ENCODE peak calls at places on chromosomes 6 and 20, in four cellular contexts. V is astrocyte of the spinal cord, Z is A549, P is left lung. A is an unnamed sample.

GRCh38 chr6:85574932-85575598 is 18.6 kb downstream of the SNX14 start:
- DNase-seq in V (peak; percentile 67), Z (peak; percentile 72), P (no peak), A (no peak)

GRCh38 chr6:147752686-147753418 is 244.4 kb downstream of the SAMD5 start:
- DNase-seq in V (no peak), Z (no peak), P (no peak), A (peak; percentile 44)

GRCh38 chr6:43957273-43957672 is 170.0 kb downstream of the MRPL14 start:
- DNase-seq in V (no peak), Z (no peak), P (no peak), A (no peak)

GRCh38 chr20:2657241-2657640 is 4.8 kb downstream of the NOP56 start:
- DNase-seq in V (no peak), Z (no peak), P (no peak), A (no peak)

GRCh38 chr20:13348301-13349239 is 127.5 kb downstream of the ISM1 start:
- DNase-seq in V (peak; percentile 58), Z (no peak), P (no peak), A (no peak)

GRCh38 chr6:138238368-138238767 is 20.1 kb upstream of the PBOV1 start:
- DNase-seq in V (no peak), Z (no peak), P (no peak), A (no peak)

GRCh38 chr20:21006611-21007010 is 99.5 kb downstream of the LINC00237 start:
- DNase-seq in V (no peak), Z (no peak), P (no peak), A (no peak)

GRCh38 chr6:53805725-53806124 is 10.9 kb downstream of the LRRC1 start:
- DNase-seq in V (no peak), Z (no peak), P (no peak), A (no peak)

GRCh38 chr6:80316655-80317332 is 210.3 kb downstream of the BCKDHB start:
- DNase-seq in V (no peak), Z (no peak), P (no peak), A (no peak)

GRCh38 chr6:151196571-151196970 is 43.2 kb upstream of the AKAP12 start:
- DNase-seq in V (no peak), Z (no peak), P (no peak), A (peak; percentile 26)

GRCh38 chr20:57671072-57671391 is 38.8 kb downstream of the PMEPA1 start:
- DNase-seq in V (no peak), Z (no peak), P (no peak), A (no peak)

GRCh38 chr6:144286503-144287393 is 1.6 kb downstream of the UTRN start:
- DNase-seq in V (peak; percentile 86), Z (peak; percentile 81), P (peak; percentile 89), A (peak; percentile 59)

GRCh38 chr20:21125072-21125848 is 622 bp upstream of the KIZ start:
- DNase-seq in V (no peak), Z (peak; percentile 76), P (no peak), A (peak; percentile 28)

GRCh38 chr6:5679696-5680494 is 326.8 kb downstream of the NRN1 start:
- DNase-seq in V (no peak), Z (no peak), P (no peak), A (no peak)

GRCh38 chr6:146289816-146290588 is 253.6 kb upstream of the RAB32 start:
- DNase-seq in V (peak; percentile 81), Z (no peak), P (no peak), A (no peak)

GRCh38 chr6:34146021-34146782 is at the start of gene GRM4:
- DNase-seq in V (no peak), Z (no peak), P (no peak), A (no peak)

GRCh38 chr20:6819599-6819998 is 52.1 kb downstream of the BMP2 start:
- DNase-seq in V (no peak), Z (no peak), P (no peak), A (no peak)

GRCh38 chr20:37534401-37535157 is 6.9 kb upstream of the BLCAP start:
- DNase-seq in V (peak; percentile 81), Z (peak; percentile 79), P (no peak), A (no peak)

GRCh38 chr20:24727795-24728194 is 221.3 kb upstream of the CST7 start:
- DNase-seq in V (no peak), Z (no peak), P (no peak), A (no peak)

GRCh38 chr20:24732076-24732475 is 217.0 kb upstream of the CST7 start:
- DNase-seq in V (no peak), Z (no peak), P (no peak), A (no peak)

GRCh38 chr20:24731312-24731711 is 217.8 kb upstream of the CST7 start:
- DNase-seq in V (no peak), Z (no peak), P (no peak), A (no peak)

GRCh38 chr20:24730750-24731149 is 218.3 kb upstream of the CST7 start:
- DNase-seq in V (no peak), Z (no peak), P (no peak), A (no peak)

DNA sequence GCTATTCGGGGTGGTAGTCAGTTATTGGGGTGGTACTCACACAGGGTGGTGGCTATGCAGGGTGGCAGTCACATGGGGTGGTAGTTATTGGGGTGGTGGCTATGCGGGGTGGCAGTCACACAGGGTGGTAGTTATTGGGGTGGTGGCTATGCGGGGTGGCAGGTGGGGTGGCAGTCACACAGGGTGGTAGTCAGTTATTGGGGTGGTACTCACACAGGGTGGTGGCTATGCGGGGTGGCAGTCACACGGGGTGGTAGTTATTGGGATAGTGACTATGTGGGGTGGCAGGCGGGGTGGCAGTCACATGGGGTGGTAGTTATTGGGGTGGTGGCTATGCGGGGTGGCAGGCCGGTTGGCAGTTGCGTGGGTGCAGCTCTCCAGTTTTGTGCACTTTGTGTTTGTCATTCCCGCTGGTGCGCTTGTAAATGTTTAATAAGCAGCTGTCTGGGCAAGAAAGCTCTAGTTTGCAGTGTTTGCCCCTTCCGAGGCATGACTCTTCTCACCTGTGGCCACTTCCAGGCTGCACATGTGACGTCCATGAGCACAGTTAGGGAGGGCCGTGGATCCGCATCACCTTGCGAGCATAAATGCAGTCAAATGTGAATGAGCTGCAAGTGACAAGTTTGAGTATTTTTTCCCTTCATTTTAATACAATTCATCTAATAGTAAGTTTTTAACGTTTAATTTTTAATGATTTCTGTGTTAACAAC is 219.0 kb upstream of the CST7 start:
- DNase-seq in V (no peak), Z (no peak), P (no peak), A (no peak)
- TF ChIP-seq CTCF in V (no peak), Z (no peak), P (no peak), A (no peak)

GRCh38 chr20:33862709-33863403 is 51.7 kb downstream of the CHMP4B start:
- DNase-seq in V (peak; percentile 68), Z (peak; percentile 32), P (peak; percentile 84), A (no peak)
- H3K4me3 ChIP-seq in V (peak overlapping the region; percentile 2), Z (no peak overlapping the region), P (no peak overlapping the region), A (peak overlapping the region; percentile 15)

DNA sequence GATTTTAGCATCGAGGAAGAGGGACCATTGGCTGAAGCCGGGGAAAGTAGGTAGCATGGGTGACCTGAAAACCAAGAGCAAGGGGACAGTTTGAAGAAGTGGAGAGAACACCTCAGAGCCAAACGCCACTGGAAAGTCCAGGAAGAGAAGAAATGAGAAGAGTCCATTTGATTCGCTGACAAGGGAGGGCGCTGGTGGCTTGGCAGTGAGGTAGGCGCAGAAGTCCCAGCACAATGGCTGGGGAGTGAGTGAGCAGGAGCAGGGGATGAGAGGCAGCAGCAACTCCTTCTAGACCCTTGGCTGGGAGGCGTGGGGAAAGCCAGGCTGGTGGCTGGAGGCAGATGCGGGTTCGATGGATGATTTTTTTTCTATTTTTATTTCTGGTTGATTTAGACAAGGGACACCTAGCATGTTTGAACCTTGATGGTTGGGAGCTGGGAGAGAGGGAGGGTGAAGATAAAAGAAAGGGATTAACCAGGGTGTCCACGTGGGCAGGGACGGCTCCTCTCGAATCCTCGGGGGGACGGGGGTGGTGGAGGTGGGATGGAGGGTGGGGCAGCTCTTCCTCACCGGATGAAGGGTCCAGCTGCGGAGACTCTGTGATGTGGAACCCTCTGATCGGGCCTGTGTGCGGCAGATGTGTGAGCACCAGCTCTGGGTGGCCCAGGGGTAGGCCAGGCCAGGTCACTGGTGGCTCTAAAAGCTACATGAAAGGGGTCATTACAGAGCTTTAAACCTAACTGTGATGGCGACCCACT is 164.2 kb downstream of the NFATC2 start:
- DNase-seq in V (no peak), Z (peak; percentile 43), P (no peak), A (no peak)
- TF ChIP-seq CTCF in V (peak; percentile 27), Z (no peak), P (no peak), A (peak; percentile 12)

DNA sequence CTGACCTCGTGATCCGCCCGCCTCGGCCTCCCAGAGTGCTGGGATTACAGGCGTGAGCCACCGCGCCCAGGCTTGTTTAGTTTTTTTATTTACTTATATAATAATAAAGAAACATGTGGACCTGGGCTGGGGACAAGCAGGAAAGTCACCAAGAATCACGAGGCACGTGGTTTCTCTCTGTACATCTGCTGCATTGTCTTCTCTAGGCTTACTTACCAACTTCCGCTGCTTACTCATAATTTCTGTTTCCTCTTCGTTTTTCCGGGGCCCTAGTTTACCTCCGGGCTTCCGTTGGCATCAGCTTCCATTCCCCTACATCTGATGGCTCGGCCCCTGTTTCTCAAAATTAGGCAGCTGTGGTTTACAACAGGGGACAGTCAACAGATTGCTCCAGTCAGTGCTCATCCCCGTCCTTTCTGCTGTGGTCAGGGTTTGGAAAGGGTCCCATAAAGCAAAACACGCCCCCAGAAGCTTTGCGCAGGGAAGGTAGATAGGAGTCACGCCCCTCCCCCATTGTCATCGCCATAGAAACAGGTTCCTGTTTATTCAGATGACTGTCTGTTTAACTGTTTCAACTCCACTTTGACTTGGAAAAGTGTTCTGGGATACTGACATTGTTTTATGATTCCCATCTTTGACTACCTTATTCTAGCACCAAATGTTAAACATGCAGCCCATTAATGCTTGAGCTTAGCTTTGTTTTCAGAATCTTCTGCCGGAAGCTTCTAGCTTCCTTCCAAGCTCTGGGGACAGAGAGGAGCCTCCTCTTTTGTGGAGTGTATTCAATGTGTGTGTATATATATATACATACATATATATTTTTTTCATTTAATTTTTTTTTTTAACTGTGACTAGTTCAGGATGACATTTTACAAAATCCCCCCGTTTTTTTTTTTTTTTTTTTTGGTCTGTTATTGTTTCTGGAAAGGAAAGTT is 32.0 kb upstream of the TXLNB start:
- DNase-seq in V (peak; percentile 71), Z (peak; percentile 3), P (no peak), A (no peak)
- H3K4me3 ChIP-seq in V (peak overlapping the region; percentile 2), Z (no peak overlapping the region), P (no peak overlapping the region), A (no peak overlapping the region)

DNA sequence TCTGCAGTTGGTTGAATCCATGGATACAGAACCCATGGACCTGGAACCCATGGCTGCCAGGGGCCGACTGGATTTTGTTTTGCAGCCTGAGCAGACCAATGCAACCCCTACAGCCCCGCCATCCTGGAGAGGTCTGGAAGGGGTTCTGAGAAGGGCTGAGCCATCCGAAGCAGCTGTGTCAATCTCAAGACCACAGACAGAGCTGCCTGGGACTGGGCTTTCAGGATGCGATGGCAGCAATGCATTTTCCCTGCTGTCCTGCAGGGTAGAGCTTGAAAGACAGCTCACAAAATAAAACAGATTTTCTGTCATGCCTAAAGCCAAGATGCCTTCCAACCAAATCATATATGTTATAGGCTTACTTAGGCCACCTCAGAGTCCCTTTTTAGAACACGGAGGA is 125.8 kb upstream of the NXT1 start:
- DNase-seq in V (no peak), Z (no peak), P (no peak), A (no peak)
- TF ChIP-seq CTCF in V (no peak), Z (no peak), P (no peak), A (no peak)

A was measured in AG04449.